ENCODE peak calls at places on chromosomes 16 and 17, in five cellular contexts. One of them, this sample, is unnamed.

GRCh38 chr16:17647879-17648649 is 177.3 kb upstream of the XYLT1 start:
- DNase-seq in right cardiac atrium: no peak
- DNase-seq in IMR-90: no peak
- DNase-seq in thoracic aorta: no peak
- DNase-seq in caudate nucleus: no peak
- DNase-seq in this sample: no peak

GRCh38 chr17:49471089-49471683 is 23.9 kb upstream of the NGFR start:
- DNase-seq in right cardiac atrium: peak; percentile 72
- DNase-seq in thoracic aorta: no peak
- DNase-seq in caudate nucleus: peak; percentile 72
- DNase-seq in IMR-90: no peak
- DNase-seq in this sample: no peak

GRCh38 chr16:68972720-68973119 is 129.4 kb downstream of the TANGO6 start:
- DNase-seq in caudate nucleus: no peak
- DNase-seq in thoracic aorta: no peak
- DNase-seq in IMR-90: peak; percentile 70
- DNase-seq in right cardiac atrium: no peak
- DNase-seq in this sample: no peak

GRCh38 chr17:79074650-79075432 is at the start of gene ENGASE:
- DNase-seq in caudate nucleus: peak; percentile 92
- DNase-seq in IMR-90: peak; percentile 82
- DNase-seq in right cardiac atrium: peak; percentile 98
- DNase-seq in thoracic aorta: peak; percentile 75
- DNase-seq in this sample: peak; percentile 97

GRCh38 chr17:77885678-77886386 is 72.7 kb upstream of the TNRC6C start:
- DNase-seq in caudate nucleus: no peak
- DNase-seq in thoracic aorta: no peak
- DNase-seq in right cardiac atrium: peak; percentile 5
- DNase-seq in IMR-90: no peak
- DNase-seq in this sample: no peak

GRCh38 chr17:57288753-57289121 is 32.4 kb downstream of the MSI2 start:
- DNase-seq in thoracic aorta: no peak
- DNase-seq in IMR-90: no peak
- DNase-seq in right cardiac atrium: no peak
- DNase-seq in caudate nucleus: no peak
- DNase-seq in this sample: no peak

GRCh38 chr17:58083491-58084316 is 485 bp downstream of the DYNLL2 start:
- DNase-seq in right cardiac atrium: peak; percentile 91
- DNase-seq in thoracic aorta: no peak
- DNase-seq in IMR-90: peak; percentile 43
- DNase-seq in caudate nucleus: no peak
- DNase-seq in this sample: peak; percentile 86

GRCh38 chr17:44279586-44280344 is 11.8 kb upstream of the SLC4A1 start:
- DNase-seq in thoracic aorta: peak; percentile 12
- DNase-seq in caudate nucleus: no peak
- DNase-seq in IMR-90: peak; percentile 91
- DNase-seq in right cardiac atrium: peak; percentile 92
- DNase-seq in this sample: peak; percentile 82

GRCh38 chr17:67260051-67260987 is 15.3 kb upstream of the HELZ start:
- DNase-seq in IMR-90: peak; percentile 75
- DNase-seq in right cardiac atrium: no peak
- DNase-seq in caudate nucleus: no peak
- DNase-seq in thoracic aorta: no peak
- DNase-seq in this sample: peak; percentile 77

GRCh38 chr17:19262650-19263620 is 25.8 kb downstream of the EPN2 start:
- DNase-seq in caudate nucleus: no peak
- DNase-seq in thoracic aorta: no peak
- DNase-seq in right cardiac atrium: no peak
- DNase-seq in IMR-90: peak; percentile 69
- DNase-seq in this sample: peak; percentile 52

GRCh38 chr17:56933151-56933745 is 19.4 kb upstream of the TRIM25 start:
- DNase-seq in thoracic aorta: no peak
- DNase-seq in right cardiac atrium: no peak
- DNase-seq in caudate nucleus: no peak
- DNase-seq in IMR-90: no peak
- DNase-seq in this sample: no peak

GRCh38 chr17:63996430-63997182 is 1.5 kb upstream of the PRR29 start:
- DNase-seq in IMR-90: no peak
- DNase-seq in thoracic aorta: no peak
- DNase-seq in caudate nucleus: no peak
- DNase-seq in right cardiac atrium: no peak
- DNase-seq in this sample: peak; percentile 43

GRCh38 chr17:49290690-49291326 is 60.2 kb upstream of the PHOSPHO1 start:
- DNase-seq in thoracic aorta: no peak
- DNase-seq in right cardiac atrium: no peak
- DNase-seq in caudate nucleus: no peak
- DNase-seq in IMR-90: peak; percentile 42
- DNase-seq in this sample: no peak

GRCh38 chr17:29793501-29793900 is 136.5 kb downstream of the SSH2 start:
- DNase-seq in caudate nucleus: no peak
- DNase-seq in IMR-90: no peak
- DNase-seq in right cardiac atrium: no peak
- DNase-seq in thoracic aorta: no peak
- DNase-seq in this sample: no peak

GRCh38 chr16:15482068-15482747 is 47.8 kb downstream of the BMERB1 start:
- DNase-seq in caudate nucleus: peak; percentile 84
- DNase-seq in IMR-90: peak; percentile 99
- DNase-seq in thoracic aorta: no peak
- DNase-seq in right cardiac atrium: no peak
- DNase-seq in this sample: peak; percentile 85

GRCh38 chr16:75379911-75380847 is 53.1 kb downstream of the CFDP1 start:
- DNase-seq in right cardiac atrium: no peak
- DNase-seq in IMR-90: no peak
- DNase-seq in thoracic aorta: no peak
- DNase-seq in caudate nucleus: no peak
- DNase-seq in this sample: no peak

GRCh38 chr17:75498726-75499213 is 16.6 kb downstream of the CASKIN2 start:
- DNase-seq in caudate nucleus: no peak
- DNase-seq in right cardiac atrium: no peak
- DNase-seq in IMR-90: no peak
- DNase-seq in thoracic aorta: no peak
- DNase-seq in this sample: no peak

GRCh38 chr16:80637621-80638020 is 96.8 kb downstream of the DYNLRB2 start:
- DNase-seq in thoracic aorta: no peak
- DNase-seq in IMR-90: no peak
- DNase-seq in right cardiac atrium: no peak
- DNase-seq in caudate nucleus: no peak
- DNase-seq in this sample: no peak
- H3K27ac ChIP-seq in thoracic aorta: no peak overlapping the region
- H3K27ac ChIP-seq in IMR-90: no peak overlapping the region
- H3K27ac ChIP-seq in right cardiac atrium: no peak overlapping the region
- H3K27ac ChIP-seq in caudate nucleus: no peak overlapping the region
- H3K27ac ChIP-seq in this sample: no peak overlapping the region

GRCh38 chr17:31902693-31903092 is 1.2 kb upstream of the UTP6 start:
- DNase-seq in caudate nucleus: no peak
- DNase-seq in right cardiac atrium: no peak
- DNase-seq in IMR-90: no peak
- DNase-seq in thoracic aorta: no peak
- DNase-seq in this sample: no peak

GRCh38 chr17:31903401-31903800 is 1.9 kb upstream of the UTP6 start:
- DNase-seq in caudate nucleus: no peak
- DNase-seq in IMR-90: no peak
- DNase-seq in right cardiac atrium: no peak
- DNase-seq in thoracic aorta: no peak
- DNase-seq in this sample: no peak

DNA sequence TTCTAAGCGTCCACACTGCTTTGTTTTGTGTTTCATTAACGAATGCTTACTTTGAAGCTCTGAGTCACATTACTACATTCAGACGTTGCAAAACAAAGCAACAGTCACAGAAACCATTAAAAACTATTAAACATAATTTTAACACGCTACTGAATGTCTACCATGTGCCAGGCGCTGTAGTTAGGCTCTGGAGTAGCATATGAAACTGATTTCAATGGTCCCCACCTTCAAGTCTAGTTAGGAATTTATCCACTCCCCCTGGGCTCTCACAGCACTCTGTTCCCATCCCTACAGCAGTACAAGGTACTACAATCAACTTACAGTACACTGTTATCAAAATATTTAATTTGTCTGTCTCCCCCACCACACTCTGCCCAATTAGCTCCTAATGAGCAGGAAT is 631 bp downstream of the UTP6 start:
- DNase-seq in thoracic aorta: no peak
- DNase-seq in IMR-90: peak; percentile 25
- DNase-seq in caudate nucleus: no peak
- DNase-seq in right cardiac atrium: no peak
- DNase-seq in this sample: no peak
- H3K27ac ChIP-seq in thoracic aorta: no peak overlapping the region
- H3K27ac ChIP-seq in IMR-90: peak overlapping the region; percentile 70
- H3K27ac ChIP-seq in caudate nucleus: no peak overlapping the region
- H3K27ac ChIP-seq in right cardiac atrium: no peak overlapping the region
- H3K27ac ChIP-seq in this sample: peak overlapping the region; percentile 80

GRCh38 chr16:2700786-2701185 is 18.5 kb downstream of the KCTD5 start:
- DNase-seq in thoracic aorta: no peak
- DNase-seq in right cardiac atrium: peak; percentile 38
- DNase-seq in caudate nucleus: no peak
- DNase-seq in IMR-90: no peak
- DNase-seq in this sample: no peak

GRCh38 chr16:2698103-2698870 is 16.0 kb downstream of the KCTD5 start:
- DNase-seq in IMR-90: no peak
- DNase-seq in right cardiac atrium: no peak
- DNase-seq in thoracic aorta: no peak
- DNase-seq in caudate nucleus: peak; percentile 69
- DNase-seq in this sample: no peak

GRCh38 chr16:2701272-2701671 is 18.8 kb downstream of the PRSS27 start:
- DNase-seq in caudate nucleus: no peak
- DNase-seq in right cardiac atrium: peak; percentile 52
- DNase-seq in thoracic aorta: no peak
- DNase-seq in IMR-90: no peak
- DNase-seq in this sample: no peak

GRCh38 chr16:2698996-2699750 is 16.9 kb downstream of the KCTD5 start:
- DNase-seq in caudate nucleus: no peak
- DNase-seq in right cardiac atrium: peak; percentile 32
- DNase-seq in IMR-90: no peak
- DNase-seq in thoracic aorta: no peak
- DNase-seq in this sample: no peak

GRCh38 chr16:2699791-2700600 is 17.7 kb downstream of the KCTD5 start:
- DNase-seq in thoracic aorta: no peak
- DNase-seq in IMR-90: no peak
- DNase-seq in right cardiac atrium: peak; percentile 41
- DNase-seq in caudate nucleus: no peak
- DNase-seq in this sample: no peak
- H3K27ac ChIP-seq in thoracic aorta: no peak overlapping the region
- H3K27ac ChIP-seq in IMR-90: no peak overlapping the region
- H3K27ac ChIP-seq in right cardiac atrium: no peak overlapping the region
- H3K27ac ChIP-seq in caudate nucleus: no peak overlapping the region
- H3K27ac ChIP-seq in this sample: no peak overlapping the region

GRCh38 chr16:23071202-23072083 is 77.8 kb downstream of the USP31 start:
- DNase-seq in thoracic aorta: no peak
- DNase-seq in caudate nucleus: no peak
- DNase-seq in right cardiac atrium: no peak
- DNase-seq in IMR-90: peak; percentile 37
- DNase-seq in this sample: no peak
- H3K27ac ChIP-seq in thoracic aorta: peak overlapping the region; percentile 77
- H3K27ac ChIP-seq in caudate nucleus: peak overlapping the region; percentile 46
- H3K27ac ChIP-seq in right cardiac atrium: peak overlapping the region; percentile 85
- H3K27ac ChIP-seq in IMR-90: no peak overlapping the region
- H3K27ac ChIP-seq in this sample: peak overlapping the region; percentile 50

DNA sequence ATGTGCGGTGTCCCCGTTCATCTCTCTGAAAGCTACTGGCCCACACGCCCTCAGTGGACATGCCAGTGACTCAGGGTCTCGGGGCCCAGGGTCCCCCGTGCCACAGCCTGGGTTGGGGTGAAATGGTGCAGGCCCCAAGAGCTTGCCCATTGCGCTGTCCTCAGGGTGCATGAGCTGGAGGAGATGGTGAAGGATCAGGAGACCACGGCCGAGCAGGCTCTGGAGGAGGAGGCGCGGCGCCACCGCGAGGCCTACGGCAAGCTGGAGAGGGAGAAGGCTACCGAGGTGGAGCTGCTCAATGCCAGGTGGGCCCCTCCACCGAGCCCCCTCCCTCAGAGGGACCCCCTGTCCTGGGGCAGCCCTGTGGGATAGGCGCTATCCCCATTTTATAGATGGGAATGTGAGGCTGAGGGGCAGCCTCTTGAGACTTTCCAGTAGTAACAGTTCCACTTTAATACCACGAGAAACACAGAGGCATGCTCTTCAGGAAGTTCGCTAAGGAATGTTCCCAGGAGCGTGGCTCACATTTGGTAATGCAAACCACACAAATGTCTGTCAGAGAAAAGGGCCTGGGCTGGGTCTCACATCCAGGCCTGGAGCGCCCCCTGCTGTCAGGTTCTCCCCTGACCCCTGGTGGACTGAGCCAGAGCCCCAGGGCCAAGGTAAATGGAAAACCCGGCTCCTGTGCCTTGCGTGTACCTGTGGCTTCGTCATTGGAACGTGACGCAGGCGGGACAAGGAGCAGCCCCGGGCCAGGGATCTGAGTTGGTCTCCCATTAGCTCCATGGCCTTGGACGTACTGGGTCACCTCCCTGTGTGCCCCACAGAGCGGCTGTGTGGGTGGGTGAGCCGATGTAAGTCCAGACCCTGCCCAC is 133.7 kb downstream of the RAB11FIP4 start:
- DNase-seq in right cardiac atrium: peak; percentile 93
- DNase-seq in thoracic aorta: peak; percentile 68
- DNase-seq in caudate nucleus: peak; percentile 79
- DNase-seq in IMR-90: peak; percentile 93
- DNase-seq in this sample: peak; percentile 88
- H3K27ac ChIP-seq in right cardiac atrium: no peak overlapping the region
- H3K27ac ChIP-seq in thoracic aorta: no peak overlapping the region
- H3K27ac ChIP-seq in caudate nucleus: peak overlapping the region; percentile 26
- H3K27ac ChIP-seq in IMR-90: no peak overlapping the region
- H3K27ac ChIP-seq in this sample: no peak overlapping the region

GRCh38 chr17:31888124-31888523 is 13.4 kb downstream of the UTP6 start:
- DNase-seq in right cardiac atrium: no peak
- DNase-seq in caudate nucleus: no peak
- DNase-seq in thoracic aorta: no peak
- DNase-seq in IMR-90: no peak
- DNase-seq in this sample: no peak
- H3K27ac ChIP-seq in right cardiac atrium: no peak overlapping the region
- H3K27ac ChIP-seq in caudate nucleus: no peak overlapping the region
- H3K27ac ChIP-seq in thoracic aorta: no peak overlapping the region
- H3K27ac ChIP-seq in IMR-90: no peak overlapping the region
- H3K27ac ChIP-seq in this sample: no peak overlapping the region

This sample was measured in sigmoid colon.